ENCODE peak calls at places on chromosomes 2 and 18, in four cellular contexts. T, L, W and P are unnamed samples. For H3K4me1 and H3K36me3, the result is how much of the 10 kb centered on the place peaks cover.

GRCh38 chr2:38213619-38214018 is 137.7 kb upstream of the CYP1B1 start:
- DNase-seq in L (no peak), T (no peak), W (no peak), P (no peak)

GRCh38 chr2:6493266-6493665 is 372.4 kb downstream of the CMPK2 start:
- DNase-seq in W (no peak), T (no peak), L (no peak), P (no peak)

GRCh38 chr2:176582183-176582582 is 312.9 kb downstream of the MTX2 start:
- DNase-seq in T (no peak), W (no peak), L (no peak), P (no peak)

GRCh38 chr18:79690071-79690470 is 10.5 kb downstream of the CTDP1 start:
- DNase-seq in L (no peak), T (no peak), W (no peak), P (no peak)

GRCh38 chr2:155424518-155424917 is 726.0 kb downstream of the KCNJ3 start:
- DNase-seq in W (no peak), T (no peak), L (peak), P (no peak)

GRCh38 chr2:178553047-178553446 is 72.8 kb downstream of the PLEKHA3 start:
- DNase-seq in L (peak), W (no peak), T (no peak), P (no peak)

GRCh38 chr2:189020179-189020578 is 46.0 kb downstream of the COL3A1 start:
- DNase-seq in W (no peak), T (no peak), L (no peak), P (no peak)

GRCh38 chr2:55111570-55112228 is 61.4 kb upstream of the RTN4 start:
- DNase-seq in T (peak), L (peak), W (no peak), P (peak)

GRCh38 chr2:26086779-26087178 is 52.9 kb downstream of the RAB10 start:
- DNase-seq in L (no peak), W (no peak), T (no peak), P (no peak)

GRCh38 chr2:218993345-218994315 is at the start of gene CRYBA2:
- DNase-seq in L (peak), W (no peak), T (peak), P (no peak)

GRCh38 chr2:10839813-10840212 is 27.2 kb upstream of the PDIA6 start:
- DNase-seq in T (no peak), W (no peak), L (peak), P (no peak)

GRCh38 chr2:38190542-38191218 is 114.7 kb upstream of the CYP1B1 start:
- DNase-seq in L (peak), T (no peak), W (no peak), P (no peak)

GRCh38 chr18:51610481-51610880 is 413.0 kb upstream of the MEX3C start:
- DNase-seq in L (no peak), W (no peak), T (no peak), P (no peak)

GRCh38 chr18:79685281-79685680 is 5.7 kb downstream of the CTDP1 start:
- DNase-seq in L (no peak), T (no peak), W (no peak), P (no peak)

GRCh38 chr2:240906141-240906910 is at the start of gene CROCC2:
- DNase-seq in W (no peak), T (no peak), L (no peak), P (no peak)
- H3K4me3 ChIP-seq in W (no peak), T (no peak), L (no peak), P (no peak)

DNA sequence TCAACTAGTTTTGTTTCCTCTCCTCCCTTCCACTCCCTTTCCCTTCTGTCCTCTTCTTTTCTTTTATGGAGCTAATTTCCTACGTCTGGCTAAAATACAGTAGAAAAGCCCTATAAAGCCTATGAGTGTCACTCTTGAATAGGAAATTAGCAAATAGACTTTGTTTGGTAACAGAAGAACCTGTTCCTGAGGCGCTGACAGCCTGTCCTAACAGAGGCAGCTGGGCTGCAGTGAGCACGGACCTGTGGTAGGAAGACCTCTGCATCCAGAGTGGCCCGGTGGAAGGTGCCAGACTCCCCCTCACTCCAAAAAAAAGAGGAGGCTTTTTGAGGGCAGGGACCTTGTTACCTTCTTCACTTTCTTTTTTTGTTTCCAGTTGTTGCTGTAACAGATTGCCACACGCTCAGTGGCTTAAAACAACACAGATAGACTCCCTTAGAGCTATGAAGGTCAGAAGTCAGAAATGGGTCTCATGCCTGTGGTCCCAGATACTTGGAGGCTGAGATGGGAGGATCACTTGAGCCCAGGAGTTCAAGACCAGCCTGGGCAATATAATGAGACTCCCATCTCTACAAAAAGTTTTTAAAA is 81.2 kb upstream of the TXNDC2 start:
- DNase-seq in L (no peak), T (no peak), W (peak), P (no peak)
- H3K4me1 ChIP-seq in L (under half), T (under half), W (under half), P (under half)

GRCh38 chr2:233280114-233280693 is 27.4 kb upstream of the SAG start:
- DNase-seq in W (peak), L (no peak), T (no peak), P (no peak)
- H3K36me3 ChIP-seq in W (under half), L (half or more), T (under half), P (half or more)

DNA sequence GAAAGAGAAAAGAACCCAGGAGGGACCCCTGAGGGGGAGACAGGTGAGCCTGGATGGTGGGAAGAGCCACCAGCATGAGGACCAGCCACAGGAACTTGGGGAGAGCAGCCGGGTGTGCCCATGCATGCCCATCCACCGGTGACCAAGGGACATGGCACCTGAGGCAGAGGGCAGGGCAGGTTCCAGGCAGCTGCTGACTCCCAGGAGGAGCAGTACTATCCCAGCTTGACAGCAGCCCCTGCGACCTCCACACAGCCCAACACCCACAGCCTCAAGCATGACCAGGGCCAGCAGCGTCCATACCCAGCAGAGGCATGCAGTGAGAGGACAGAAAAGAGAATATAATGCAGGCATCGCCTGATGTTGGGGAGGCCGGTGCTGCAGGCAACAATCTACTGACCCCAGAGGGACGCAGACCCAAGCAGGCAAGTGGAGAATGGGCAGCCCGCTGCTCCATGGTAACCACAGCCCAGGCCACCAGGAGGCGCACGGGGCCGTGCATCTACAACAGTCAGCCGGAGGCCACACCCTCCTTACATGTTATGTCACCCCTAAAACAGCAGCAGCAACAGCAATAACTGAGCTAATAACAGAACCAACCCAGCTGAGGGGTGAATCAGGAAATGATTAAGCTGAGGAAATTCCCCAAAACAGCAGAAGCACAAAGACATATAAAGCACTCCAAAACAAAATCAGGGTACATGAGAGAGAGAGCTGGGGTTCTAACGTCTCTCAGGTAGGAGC is 44.1 kb downstream of the ANKMY1 start:
- DNase-seq in T (peak), W (peak), L (peak), P (peak)
- H3K4me3 ChIP-seq in T (no peak), W (no peak), L (no peak), P (no peak)

GRCh38 chr2:85166021-85166420 is 32.8 kb downstream of the TCF7L1 start:
- DNase-seq in W (no peak), T (no peak), L (no peak), P (no peak)
- H3K4me1 ChIP-seq in W (under half), T (under half), L (under half), P (under half)

GRCh38 chr2:70083344-70084156 is 3.7 kb upstream of the PCBP1 start:
- DNase-seq in W (no peak), L (no peak), T (no peak), P (no peak)
- H3K36me3 ChIP-seq in W (under half), L (half or more), T (under half), P (under half)

GRCh38 chr2:231664727-231665126 is 43.6 kb upstream of the PTMA start:
- DNase-seq in W (no peak), T (no peak), L (no peak), P (no peak)

GRCh38 chr2:231662028-231662810 is 46.1 kb upstream of the PTMA start:
- DNase-seq in W (peak), L (peak), T (peak), P (peak)

GRCh38 chr2:231663458-231664290 is 44.7 kb upstream of the PTMA start:
- DNase-seq in T (no peak), W (no peak), L (no peak), P (peak)

GRCh38 chr2:231661422-231662027 is 46.8 kb upstream of the PTMA start:
- DNase-seq in T (no peak), L (no peak), W (no peak), P (no peak)

DNA sequence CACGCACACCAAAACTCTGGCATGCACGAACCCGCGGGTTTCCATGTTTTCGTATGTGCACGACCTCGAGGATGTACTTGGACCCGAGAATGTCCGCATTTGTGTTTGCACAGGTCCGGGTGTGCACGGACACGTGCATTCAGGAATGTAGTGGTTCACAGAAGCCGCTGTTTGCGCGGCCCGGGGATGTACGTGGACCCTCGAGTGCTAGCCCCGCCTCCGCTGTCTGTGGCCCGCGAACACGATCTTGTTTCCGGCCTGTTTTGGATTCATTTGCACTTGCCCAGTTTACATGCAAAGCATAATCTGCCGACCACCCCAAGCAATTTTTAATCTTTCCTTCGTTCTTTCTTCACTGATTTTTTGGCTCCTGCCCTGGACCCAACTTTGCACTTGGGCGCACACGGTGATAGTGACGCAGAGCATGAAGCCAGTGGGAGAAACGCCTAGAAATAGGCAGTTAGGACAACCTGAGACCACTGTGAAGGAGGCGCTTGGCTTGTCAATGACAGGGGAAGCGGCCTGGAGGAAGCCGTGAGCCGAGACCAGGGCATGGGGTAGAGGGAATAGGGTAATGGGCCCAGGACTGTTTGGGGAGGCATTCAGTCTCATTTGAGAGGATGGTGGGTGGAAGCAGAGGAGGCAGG is 45.4 kb upstream of the PTMA start:
- DNase-seq in T (no peak), W (no peak), L (no peak), P (peak)
- H3K4me3 ChIP-seq in T (no peak), W (no peak), L (peak), P (peak)

GRCh38 chr2:32942728-32943485 is 3.8 kb upstream of the LTBP1 start:
- DNase-seq in T (no peak), W (no peak), L (no peak), P (no peak)

GRCh38 chr2:32940598-32940997 is 6.2 kb upstream of the LTBP1 start:
- DNase-seq in T (no peak), L (no peak), W (no peak), P (no peak)

GRCh38 chr2:32937602-32938450 is 8.9 kb upstream of the LTBP1 start:
- DNase-seq in T (no peak), W (peak), L (peak), P (no peak)

GRCh38 chr2:32941944-32942690 is 4.6 kb upstream of the LTBP1 start:
- DNase-seq in W (no peak), L (no peak), T (no peak), P (no peak)

DNA sequence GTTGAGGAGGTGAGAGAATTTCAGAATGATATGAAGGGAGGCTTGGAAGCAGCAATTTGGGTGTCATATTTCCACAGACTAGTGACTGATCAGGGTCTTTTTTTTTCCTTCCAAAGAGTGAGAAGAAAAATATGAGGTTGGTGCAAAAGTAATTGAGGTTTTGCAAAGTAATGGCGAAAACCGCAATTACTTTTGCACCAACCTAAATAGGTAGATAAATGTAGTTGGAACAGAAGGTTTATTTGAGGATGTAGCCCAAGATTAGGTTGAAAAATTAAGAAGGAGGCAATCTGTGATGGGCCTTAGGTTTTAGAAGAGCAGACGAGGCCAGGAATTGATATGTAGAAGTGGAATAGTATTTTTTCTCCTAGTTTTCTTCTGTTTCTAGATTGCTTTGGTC is 7.8 kb upstream of the LTBP1 start:
- DNase-seq in W (no peak), L (no peak), T (no peak), P (no peak)
- H3K4me1 ChIP-seq in W (under half), L (under half), T (under half), P (under half)

GRCh38 chr2:241748468-241749256 is 14.2 kb downstream of the D2HGDH start:
- DNase-seq in T (no peak), W (no peak), L (no peak), P (peak)
- H3K36me3 ChIP-seq in T (under half), W (under half), L (half or more), P (half or more)

DNA sequence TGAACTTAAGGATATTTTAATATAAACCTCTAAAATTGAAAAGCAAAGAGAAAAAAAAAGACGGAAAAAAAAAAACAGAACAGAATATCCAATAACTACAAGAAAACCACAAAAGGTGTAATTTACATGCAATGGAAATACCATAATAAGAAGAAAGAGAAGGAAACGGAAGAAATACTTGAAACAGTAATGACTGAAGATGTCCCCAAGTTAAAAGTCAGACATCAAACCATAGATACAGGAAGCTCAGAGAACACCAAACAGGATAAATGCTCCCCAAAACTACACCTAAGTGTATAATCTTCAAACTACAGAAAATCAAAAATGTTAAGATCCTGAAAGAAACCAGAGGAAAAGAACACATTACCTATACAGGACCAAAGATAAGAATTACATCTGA is 39.2 kb downstream of the FBXO15 start:
- DNase-seq in L (no peak), W (no peak), T (no peak), P (no peak)
- H3K4me3 ChIP-seq in L (no peak), W (no peak), T (no peak), P (no peak)